ENCODE peak calls at places on chromosomes 12 and 14, in four cellular contexts. P is stimulated activated CD8-positive, alpha-beta memory T cell treated with anti-CD3 and anti-CD28 coated beads, Interleukin-15, amount 100 ng/mL, for 24 hours; X is amygdala; Y is HTR-8/SVneo. A is an unnamed sample.

GRCh38 chr12:82015623-82016347 is 256.6 kb upstream of the PPFIA2 start:
- DNase-seq in Y (no peak), X (no peak), P (no peak), A (no peak)

GRCh38 chr12:10392394-10392930 is 2.6 kb upstream of the KLRK1 start:
- DNase-seq in Y (peak), P (no peak), X (no peak), A (peak)

GRCh38 chr14:62528296-62528695 is 517.0 kb downstream of the KCNH5 start:
- DNase-seq in Y (no peak), P (no peak), X (no peak), A (no peak)

GRCh38 chr12:39835517-39836489 is 216.2 kb upstream of the ABCD2 start:
- DNase-seq in P (no peak), Y (no peak), X (no peak), A (no peak)

GRCh38 chr14:65359503-65359902 is 53.0 kb upstream of the FUT8 start:
- DNase-seq in Y (no peak), X (no peak), P (no peak), A (peak)

GRCh38 chr12:19757317-19757877 is 318.1 kb downstream of the AEBP2 start:
- DNase-seq in P (no peak), X (no peak), Y (no peak), A (peak)

GRCh38 chr14:37013116-37013515 is 159.3 kb downstream of the SLC25A21 start:
- DNase-seq in X (no peak), Y (no peak), P (no peak), A (no peak)

GRCh38 chr12:65755596-65755978 is 68.7 kb upstream of the HMGA2 start:
- DNase-seq in X (no peak), Y (no peak), P (no peak), A (no peak)

GRCh38 chr14:81400852-81401251 is 728 bp upstream of the STON2 start:
- DNase-seq in P (no peak), Y (peak), X (no peak), A (peak)

GRCh38 chr12:110934093-110934852 is 13.9 kb upstream of the MYL2 start:
- DNase-seq in P (no peak), X (no peak), Y (no peak), A (no peak)

GRCh38 chr14:103427485-103428443 is 42.5 kb downstream of the MARK3 start:
- DNase-seq in X (no peak), Y (no peak), P (no peak), A (peak)

GRCh38 chr14:57085801-57086200 is 182.9 kb downstream of the EXOC5 start:
- DNase-seq in X (no peak), P (no peak), Y (no peak), A (no peak)

GRCh38 chr12:53076461-53076860 is 2.7 kb downstream of the SPRYD3 start:
- DNase-seq in X (no peak), P (no peak), Y (no peak), A (no peak)

GRCh38 chr12:116376354-116377193 is 99.1 kb upstream of the MED13L start:
- DNase-seq in Y (no peak), X (no peak), P (no peak), A (peak)

GRCh38 chr14:100994757-100995156 is 91.2 kb upstream of the RTL1 start:
- DNase-seq in Y (no peak), P (no peak), X (no peak), A (no peak)

GRCh38 chr14:52069617-52070431 is 965 bp upstream of the NID2 start:
- DNase-seq in X (no peak), Y (no peak), P (no peak), A (peak)

GRCh38 chr14:61218765-61219164 is 62.4 kb downstream of the TMEM30B start:
- DNase-seq in X (no peak), Y (no peak), P (no peak), A (no peak)

GRCh38 chr14:90109858-90110257 is 48.1 kb downstream of the KCNK13 start:
- DNase-seq in P (no peak), X (no peak), Y (no peak), A (no peak)

GRCh38 chr14:80211143-80212024 is at the start of gene DIO2:
- DNase-seq in Y (no peak), X (no peak), P (no peak), A (peak)

GRCh38 chr12:94193168-94193567 is 44.8 kb downstream of the PLXNC1 start:
- DNase-seq in P (no peak), X (no peak), Y (no peak), A (no peak)